ENCODE peak calls at places on chromosome 22, in five cellular contexts. Y is ACHN, U is mammary epithelial cell, A is posterior vena cava, C is naive B cell. N is an unnamed sample.

GRCh38 chr22:42468841-42469240 is 36.6 kb upstream of the NFAM1 start:
- DNase-seq in U (peak), C (no peak), Y (no peak), A (no peak), N (no peak)

GRCh38 chr22:44941176-44941575 is 68.6 kb downstream of the PHF21B start:
- DNase-seq in U (no peak), C (no peak), A (no peak), Y (no peak), N (no peak)

GRCh38 chr22:50016308-50016987 is 3.9 kb upstream of the IL17REL start:
- DNase-seq in A (peak), C (no peak), U (no peak), Y (no peak), N (no peak)

GRCh38 chr22:17786435-17787158 is 12.3 kb upstream of the BID start:
- DNase-seq in C (no peak), A (no peak), Y (no peak), U (peak), N (no peak)

GRCh38 chr22:39173787-39174497 is 21.5 kb upstream of the CBX7 start:
- DNase-seq in A (no peak), C (no peak), U (no peak), Y (no peak), N (no peak)

GRCh38 chr22:40922484-40923303 is 28.5 kb upstream of the RBX1 start:
- DNase-seq in U (peak), A (no peak), C (peak), Y (peak), N (peak)

GRCh38 chr22:41369089-41369745 is 12.5 kb upstream of the TEF start:
- DNase-seq in C (no peak), U (no peak), Y (no peak), A (no peak), N (no peak)

GRCh38 chr22:35561796-35562526 is 21.3 kb downstream of the RASD2 start:
- DNase-seq in Y (peak), U (peak), A (no peak), C (no peak), N (peak)

GRCh38 chr22:44587004-44587793 is 89.2 kb upstream of the RTL6 start:
- DNase-seq in Y (peak), U (peak), C (no peak), A (peak), N (no peak)

GRCh38 chr22:50599816-50600454 is 658 bp upstream of the MAPK8IP2 start:
- DNase-seq in C (peak), A (peak), Y (peak), U (peak), N (peak)

GRCh38 chr22:31680764-31681624 is 19.0 kb upstream of the PISD start:
- DNase-seq in C (no peak), U (peak), Y (peak), A (no peak), N (peak)